ENCODE peak calls at places on chromosomes 2 and 18, in nine cellular contexts. One of them, this sample, is unnamed. For H3K4me1, the result is how much of the 10 kb centered on the place peaks cover.

GRCh38 chr2:9187620-9188214 is 18.9 kb upstream of the ASAP2 start:
- DNase-seq in cardiac muscle cell: no peak
- DNase-seq in endodermal cell: no peak
- DNase-seq in tibial artery: no peak
- DNase-seq in stomach: no peak
- DNase-seq in pancreas: no peak
- DNase-seq in adrenal gland: no peak
- DNase-seq in K562: no peak
- DNase-seq in transverse colon: no peak
- DNase-seq in this sample: no peak

GRCh38 chr2:38446418-38446817 is 69.3 kb upstream of the ATL2 start:
- DNase-seq in tibial artery: no peak
- DNase-seq in cardiac muscle cell: peak
- DNase-seq in endodermal cell: peak
- DNase-seq in K562: no peak
- DNase-seq in stomach: no peak
- DNase-seq in pancreas: no peak
- DNase-seq in transverse colon: no peak
- DNase-seq in adrenal gland: peak
- DNase-seq in this sample: no peak

GRCh38 chr18:13291299-13291698 is 72.7 kb downstream of the LDLRAD4 start:
- DNase-seq in transverse colon: no peak
- DNase-seq in K562: no peak
- DNase-seq in pancreas: no peak
- DNase-seq in stomach: no peak
- DNase-seq in endodermal cell: no peak
- DNase-seq in adrenal gland: no peak
- DNase-seq in tibial artery: no peak
- DNase-seq in cardiac muscle cell: no peak
- DNase-seq in this sample: no peak

GRCh38 chr2:171547720-171548119 is 25.4 kb downstream of the CYBRD1 start:
- DNase-seq in pancreas: no peak
- DNase-seq in transverse colon: no peak
- DNase-seq in stomach: no peak
- DNase-seq in cardiac muscle cell: no peak
- DNase-seq in K562: no peak
- DNase-seq in tibial artery: no peak
- DNase-seq in endodermal cell: no peak
- DNase-seq in adrenal gland: no peak
- DNase-seq in this sample: no peak

GRCh38 chr2:240424341-240425235 is 10.9 kb upstream of the GPC1 start:
- DNase-seq in pancreas: peak
- DNase-seq in stomach: peak
- DNase-seq in K562: no peak
- DNase-seq in transverse colon: no peak
- DNase-seq in endodermal cell: peak
- DNase-seq in tibial artery: peak
- DNase-seq in adrenal gland: no peak
- DNase-seq in cardiac muscle cell: no peak
- DNase-seq in this sample: no peak

GRCh38 chr2:161165266-161165665 is 5.0 kb downstream of the TANK start:
- DNase-seq in stomach: no peak
- DNase-seq in endodermal cell: no peak
- DNase-seq in tibial artery: no peak
- DNase-seq in adrenal gland: no peak
- DNase-seq in pancreas: no peak
- DNase-seq in transverse colon: no peak
- DNase-seq in K562: no peak
- DNase-seq in cardiac muscle cell: peak
- DNase-seq in this sample: no peak

GRCh38 chr2:240139011-240139441 is 1.4 kb downstream of the OTOS start:
- DNase-seq in tibial artery: peak
- DNase-seq in endodermal cell: peak
- DNase-seq in cardiac muscle cell: no peak
- DNase-seq in K562: no peak
- DNase-seq in transverse colon: no peak
- DNase-seq in adrenal gland: no peak
- DNase-seq in stomach: no peak
- DNase-seq in pancreas: peak
- DNase-seq in this sample: no peak

GRCh38 chr2:68714866-68715265 is 19.7 kb upstream of the ARHGAP25 start:
- DNase-seq in cardiac muscle cell: no peak
- DNase-seq in stomach: peak
- DNase-seq in tibial artery: peak
- DNase-seq in K562: no peak
- DNase-seq in pancreas: no peak
- DNase-seq in transverse colon: peak
- DNase-seq in endodermal cell: no peak
- DNase-seq in adrenal gland: peak
- DNase-seq in this sample: peak

GRCh38 chr2:150476809-150477302 is 10.6 kb downstream of the RND3 start:
- DNase-seq in endodermal cell: no peak
- DNase-seq in adrenal gland: no peak
- DNase-seq in stomach: no peak
- DNase-seq in K562: no peak
- DNase-seq in tibial artery: no peak
- DNase-seq in cardiac muscle cell: no peak
- DNase-seq in pancreas: no peak
- DNase-seq in transverse colon: no peak
- DNase-seq in this sample: no peak

GRCh38 chr2:152467677-152468406 is 132.9 kb downstream of the FMNL2 start:
- DNase-seq in endodermal cell: no peak
- DNase-seq in stomach: no peak
- DNase-seq in transverse colon: no peak
- DNase-seq in cardiac muscle cell: no peak
- DNase-seq in tibial artery: no peak
- DNase-seq in adrenal gland: no peak
- DNase-seq in K562: no peak
- DNase-seq in pancreas: no peak
- DNase-seq in this sample: no peak

GRCh38 chr2:240358821-240359342 is 76.6 kb upstream of the GPC1 start:
- DNase-seq in transverse colon: no peak
- DNase-seq in cardiac muscle cell: no peak
- DNase-seq in K562: no peak
- DNase-seq in pancreas: peak
- DNase-seq in adrenal gland: no peak
- DNase-seq in tibial artery: peak
- DNase-seq in stomach: no peak
- DNase-seq in endodermal cell: no peak
- DNase-seq in this sample: no peak

GRCh38 chr18:50578651-50579050 is 18.8 kb downstream of the MAPK4 start:
- DNase-seq in pancreas: no peak
- DNase-seq in K562: peak
- DNase-seq in stomach: no peak
- DNase-seq in adrenal gland: peak
- DNase-seq in endodermal cell: no peak
- DNase-seq in transverse colon: no peak
- DNase-seq in cardiac muscle cell: no peak
- DNase-seq in tibial artery: no peak
- DNase-seq in this sample: no peak

GRCh38 chr2:228774548-228774947 is 496.5 kb downstream of the PID1 start:
- DNase-seq in tibial artery: no peak
- DNase-seq in cardiac muscle cell: no peak
- DNase-seq in stomach: no peak
- DNase-seq in transverse colon: no peak
- DNase-seq in endodermal cell: no peak
- DNase-seq in K562: no peak
- DNase-seq in pancreas: no peak
- DNase-seq in adrenal gland: no peak
- DNase-seq in this sample: no peak

GRCh38 chr2:238852186-238852869 is 4.4 kb downstream of the TWIST2 start:
- DNase-seq in tibial artery: no peak
- DNase-seq in adrenal gland: no peak
- DNase-seq in stomach: no peak
- DNase-seq in cardiac muscle cell: no peak
- DNase-seq in pancreas: no peak
- DNase-seq in transverse colon: no peak
- DNase-seq in K562: no peak
- DNase-seq in endodermal cell: no peak
- DNase-seq in this sample: no peak

GRCh38 chr2:238851751-238852150 is 3.9 kb downstream of the TWIST2 start:
- DNase-seq in adrenal gland: no peak
- DNase-seq in K562: no peak
- DNase-seq in stomach: no peak
- DNase-seq in transverse colon: no peak
- DNase-seq in tibial artery: no peak
- DNase-seq in pancreas: no peak
- DNase-seq in endodermal cell: no peak
- DNase-seq in cardiac muscle cell: no peak
- DNase-seq in this sample: no peak

GRCh38 chr2:238853724-238854123 is 5.8 kb downstream of the TWIST2 start:
- DNase-seq in cardiac muscle cell: no peak
- DNase-seq in stomach: no peak
- DNase-seq in K562: no peak
- DNase-seq in pancreas: no peak
- DNase-seq in endodermal cell: no peak
- DNase-seq in tibial artery: no peak
- DNase-seq in transverse colon: no peak
- DNase-seq in adrenal gland: no peak
- DNase-seq in this sample: no peak

GRCh38 chr2:238854246-238854645 is 6.4 kb downstream of the TWIST2 start:
- DNase-seq in tibial artery: no peak
- DNase-seq in transverse colon: no peak
- DNase-seq in pancreas: no peak
- DNase-seq in endodermal cell: peak
- DNase-seq in adrenal gland: no peak
- DNase-seq in cardiac muscle cell: no peak
- DNase-seq in K562: no peak
- DNase-seq in stomach: no peak
- DNase-seq in this sample: no peak

GRCh38 chr2:238853218-238853617 is 5.3 kb downstream of the TWIST2 start:
- DNase-seq in endodermal cell: no peak
- DNase-seq in transverse colon: no peak
- DNase-seq in K562: no peak
- DNase-seq in stomach: no peak
- DNase-seq in tibial artery: no peak
- DNase-seq in pancreas: no peak
- DNase-seq in adrenal gland: no peak
- DNase-seq in cardiac muscle cell: no peak
- DNase-seq in this sample: no peak
- H3K4me1 ChIP-seq in endodermal cell: under half
- H3K4me1 ChIP-seq in transverse colon: under half
- H3K4me1 ChIP-seq in K562: under half
- H3K4me1 ChIP-seq in stomach: under half
- H3K4me1 ChIP-seq in tibial artery: under half
- H3K4me1 ChIP-seq in pancreas: under half
- H3K4me1 ChIP-seq in adrenal gland: under half
- H3K4me1 ChIP-seq in cardiac muscle cell: under half
- H3K4me1 ChIP-seq in this sample: under half

GRCh38 chr2:97963079-97963406 is 32.7 kb downstream of the TMEM131 start:
- DNase-seq in endodermal cell: no peak
- DNase-seq in stomach: no peak
- DNase-seq in cardiac muscle cell: no peak
- DNase-seq in pancreas: no peak
- DNase-seq in K562: no peak
- DNase-seq in adrenal gland: no peak
- DNase-seq in tibial artery: no peak
- DNase-seq in transverse colon: no peak
- DNase-seq in this sample: no peak
- H3K4me1 ChIP-seq in endodermal cell: under half
- H3K4me1 ChIP-seq in stomach: under half
- H3K4me1 ChIP-seq in cardiac muscle cell: under half
- H3K4me1 ChIP-seq in pancreas: under half
- H3K4me1 ChIP-seq in K562: under half
- H3K4me1 ChIP-seq in adrenal gland: under half
- H3K4me1 ChIP-seq in tibial artery: under half
- H3K4me1 ChIP-seq in transverse colon: half or more
- H3K4me1 ChIP-seq in this sample: under half

GRCh38 chr18:79962835-79963657 is 1.4 kb upstream of the HSBP1L1 start:
- DNase-seq in pancreas: no peak
- DNase-seq in tibial artery: no peak
- DNase-seq in endodermal cell: no peak
- DNase-seq in K562: no peak
- DNase-seq in adrenal gland: no peak
- DNase-seq in stomach: no peak
- DNase-seq in cardiac muscle cell: no peak
- DNase-seq in transverse colon: no peak
- DNase-seq in this sample: no peak

GRCh38 chr18:79960921-79961526 is 3.4 kb upstream of the HSBP1L1 start:
- DNase-seq in cardiac muscle cell: no peak
- DNase-seq in stomach: no peak
- DNase-seq in tibial artery: no peak
- DNase-seq in transverse colon: no peak
- DNase-seq in endodermal cell: no peak
- DNase-seq in pancreas: no peak
- DNase-seq in adrenal gland: no peak
- DNase-seq in K562: no peak
- DNase-seq in this sample: no peak

GRCh38 chr18:79963658-79964329 is 649 bp upstream of the HSBP1L1 start:
- DNase-seq in transverse colon: no peak
- DNase-seq in pancreas: no peak
- DNase-seq in adrenal gland: no peak
- DNase-seq in cardiac muscle cell: no peak
- DNase-seq in endodermal cell: no peak
- DNase-seq in K562: no peak
- DNase-seq in stomach: no peak
- DNase-seq in tibial artery: no peak
- DNase-seq in this sample: no peak

GRCh38 chr18:79962311-79962710 is 2.1 kb upstream of the HSBP1L1 start:
- DNase-seq in pancreas: no peak
- DNase-seq in transverse colon: no peak
- DNase-seq in endodermal cell: no peak
- DNase-seq in adrenal gland: no peak
- DNase-seq in K562: no peak
- DNase-seq in stomach: no peak
- DNase-seq in tibial artery: no peak
- DNase-seq in cardiac muscle cell: peak
- DNase-seq in this sample: no peak

GRCh38 chr18:79961527-79962291 is 2.7 kb upstream of the HSBP1L1 start:
- DNase-seq in stomach: no peak
- DNase-seq in adrenal gland: no peak
- DNase-seq in tibial artery: no peak
- DNase-seq in K562: peak
- DNase-seq in pancreas: no peak
- DNase-seq in transverse colon: no peak
- DNase-seq in cardiac muscle cell: no peak
- DNase-seq in endodermal cell: peak
- DNase-seq in this sample: no peak
- H3K4me1 ChIP-seq in stomach: under half
- H3K4me1 ChIP-seq in adrenal gland: under half
- H3K4me1 ChIP-seq in tibial artery: under half
- H3K4me1 ChIP-seq in K562: under half
- H3K4me1 ChIP-seq in pancreas: under half
- H3K4me1 ChIP-seq in transverse colon: half or more
- H3K4me1 ChIP-seq in cardiac muscle cell: under half
- H3K4me1 ChIP-seq in endodermal cell: under half
- H3K4me1 ChIP-seq in this sample: under half

DNA sequence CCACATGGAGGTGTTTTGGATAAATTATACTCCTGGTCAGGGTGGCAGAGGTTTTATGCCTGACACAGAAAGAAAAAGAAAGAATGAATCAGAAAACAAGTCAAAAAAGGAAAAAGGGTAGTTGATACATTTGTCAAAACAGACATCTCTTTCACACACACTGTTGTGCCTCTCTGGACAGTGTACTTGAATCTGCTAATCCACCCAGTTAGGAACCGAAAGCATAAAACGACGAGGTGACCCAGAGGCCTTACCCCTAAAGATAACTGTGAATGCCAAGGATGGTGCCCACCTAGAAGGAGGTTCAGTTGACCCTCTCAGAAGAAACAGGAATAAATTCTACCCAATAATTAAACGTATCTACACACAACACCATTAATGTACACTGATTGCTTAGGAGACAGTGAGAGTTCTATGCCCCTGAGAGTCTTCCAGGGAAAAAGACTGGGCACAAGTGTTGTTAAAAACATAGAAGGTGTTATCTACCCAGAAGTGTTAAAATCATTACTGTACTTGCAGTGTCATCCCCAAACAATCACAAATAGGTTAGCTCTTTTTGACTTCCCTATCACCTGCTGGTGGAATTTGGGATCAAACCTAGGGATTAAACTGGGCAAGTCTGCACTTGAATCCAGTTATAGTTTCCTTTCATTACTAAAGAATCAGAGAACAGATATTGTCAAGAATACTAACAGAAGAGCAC is 123.2 kb upstream of the DNAJC10 start:
- DNase-seq in tibial artery: no peak
- DNase-seq in adrenal gland: no peak
- DNase-seq in stomach: no peak
- DNase-seq in pancreas: no peak
- DNase-seq in cardiac muscle cell: no peak
- DNase-seq in transverse colon: no peak
- DNase-seq in K562: no peak
- DNase-seq in endodermal cell: no peak
- DNase-seq in this sample: no peak
- H3K4me1 ChIP-seq in tibial artery: under half
- H3K4me1 ChIP-seq in adrenal gland: under half
- H3K4me1 ChIP-seq in stomach: under half
- H3K4me1 ChIP-seq in pancreas: under half
- H3K4me1 ChIP-seq in cardiac muscle cell: under half
- H3K4me1 ChIP-seq in transverse colon: under half
- H3K4me1 ChIP-seq in K562: under half
- H3K4me1 ChIP-seq in endodermal cell: under half
- H3K4me1 ChIP-seq in this sample: under half